ENCODE peak calls at places on chromosomes 1 and 21, in eight cellular contexts. One of them, this sample, is unnamed.

GRCh38 chr21:44485254-44485793 is 30.0 kb downstream of the LRRC3 start:
- DNase-seq in A549: peak
- DNase-seq in fibroblast of pulmonary artery: no peak
- DNase-seq in uterus: peak
- DNase-seq in stomach: no peak
- DNase-seq in endothelial cell: no peak
- DNase-seq in neural crest cell: peak
- DNase-seq in CD8-positive, alpha-beta T cell: peak
- DNase-seq in this sample: no peak

GRCh38 chr1:25743164-25744139 is 56.5 kb upstream of the SELENON start:
- DNase-seq in A549: no peak
- DNase-seq in fibroblast of pulmonary artery: peak
- DNase-seq in uterus: peak
- DNase-seq in stomach: peak
- DNase-seq in endothelial cell: no peak
- DNase-seq in neural crest cell: no peak
- DNase-seq in CD8-positive, alpha-beta T cell: no peak
- DNase-seq in this sample: no peak

GRCh38 chr1:53636621-53637171 is 102.3 kb downstream of the GLIS1 start:
- DNase-seq in A549: no peak
- DNase-seq in fibroblast of pulmonary artery: no peak
- DNase-seq in uterus: no peak
- DNase-seq in stomach: peak
- DNase-seq in endothelial cell: no peak
- DNase-seq in neural crest cell: no peak
- DNase-seq in CD8-positive, alpha-beta T cell: no peak
- DNase-seq in this sample: no peak

GRCh38 chr1:121417289-121417955 is 232.6 kb downstream of the SRGAP2C start:
- DNase-seq in A549: no peak
- DNase-seq in fibroblast of pulmonary artery: peak
- DNase-seq in uterus: no peak
- DNase-seq in stomach: no peak
- DNase-seq in endothelial cell: no peak
- DNase-seq in neural crest cell: no peak
- DNase-seq in CD8-positive, alpha-beta T cell: no peak
- DNase-seq in this sample: no peak

GRCh38 chr1:95002657-95003432 is 69.9 kb downstream of the ALG14 start:
- DNase-seq in A549: no peak
- DNase-seq in fibroblast of pulmonary artery: peak
- DNase-seq in uterus: peak
- DNase-seq in stomach: no peak
- DNase-seq in endothelial cell: no peak
- DNase-seq in neural crest cell: no peak
- DNase-seq in CD8-positive, alpha-beta T cell: no peak
- DNase-seq in this sample: no peak

GRCh38 chr1:160827418-160827817 is 31.4 kb downstream of the LY9 start:
- DNase-seq in A549: no peak
- DNase-seq in fibroblast of pulmonary artery: peak
- DNase-seq in uterus: no peak
- DNase-seq in stomach: no peak
- DNase-seq in endothelial cell: no peak
- DNase-seq in neural crest cell: no peak
- DNase-seq in CD8-positive, alpha-beta T cell: no peak
- DNase-seq in this sample: no peak

GRCh38 chr21:41120997-41121396 is 47.0 kb upstream of the BACE2 start:
- DNase-seq in A549: no peak
- DNase-seq in fibroblast of pulmonary artery: no peak
- DNase-seq in uterus: no peak
- DNase-seq in stomach: no peak
- DNase-seq in endothelial cell: no peak
- DNase-seq in neural crest cell: no peak
- DNase-seq in CD8-positive, alpha-beta T cell: no peak
- DNase-seq in this sample: no peak

GRCh38 chr1:24699628-24700027 is 45.6 kb upstream of the CLIC4 start:
- DNase-seq in A549: no peak
- DNase-seq in fibroblast of pulmonary artery: no peak
- DNase-seq in uterus: no peak
- DNase-seq in stomach: no peak
- DNase-seq in endothelial cell: no peak
- DNase-seq in neural crest cell: no peak
- DNase-seq in CD8-positive, alpha-beta T cell: no peak
- DNase-seq in this sample: no peak

GRCh38 chr1:232445361-232446106 is 184.4 kb downstream of the SIPA1L2 start:
- DNase-seq in A549: no peak
- DNase-seq in fibroblast of pulmonary artery: no peak
- DNase-seq in uterus: no peak
- DNase-seq in stomach: no peak
- DNase-seq in endothelial cell: no peak
- DNase-seq in neural crest cell: no peak
- DNase-seq in CD8-positive, alpha-beta T cell: no peak
- DNase-seq in this sample: no peak

GRCh38 chr1:154155282-154155681 is 409 bp upstream of the NUP210L start:
- DNase-seq in A549: no peak
- DNase-seq in fibroblast of pulmonary artery: peak
- DNase-seq in uterus: no peak
- DNase-seq in stomach: no peak
- DNase-seq in endothelial cell: peak
- DNase-seq in neural crest cell: no peak
- DNase-seq in CD8-positive, alpha-beta T cell: no peak
- DNase-seq in this sample: no peak

GRCh38 chr1:29312469-29313466 is 76.4 kb downstream of the PTPRU start:
- DNase-seq in A549: no peak
- DNase-seq in fibroblast of pulmonary artery: no peak
- DNase-seq in uterus: no peak
- DNase-seq in stomach: no peak
- DNase-seq in endothelial cell: no peak
- DNase-seq in neural crest cell: no peak
- DNase-seq in CD8-positive, alpha-beta T cell: no peak
- DNase-seq in this sample: no peak

DNA sequence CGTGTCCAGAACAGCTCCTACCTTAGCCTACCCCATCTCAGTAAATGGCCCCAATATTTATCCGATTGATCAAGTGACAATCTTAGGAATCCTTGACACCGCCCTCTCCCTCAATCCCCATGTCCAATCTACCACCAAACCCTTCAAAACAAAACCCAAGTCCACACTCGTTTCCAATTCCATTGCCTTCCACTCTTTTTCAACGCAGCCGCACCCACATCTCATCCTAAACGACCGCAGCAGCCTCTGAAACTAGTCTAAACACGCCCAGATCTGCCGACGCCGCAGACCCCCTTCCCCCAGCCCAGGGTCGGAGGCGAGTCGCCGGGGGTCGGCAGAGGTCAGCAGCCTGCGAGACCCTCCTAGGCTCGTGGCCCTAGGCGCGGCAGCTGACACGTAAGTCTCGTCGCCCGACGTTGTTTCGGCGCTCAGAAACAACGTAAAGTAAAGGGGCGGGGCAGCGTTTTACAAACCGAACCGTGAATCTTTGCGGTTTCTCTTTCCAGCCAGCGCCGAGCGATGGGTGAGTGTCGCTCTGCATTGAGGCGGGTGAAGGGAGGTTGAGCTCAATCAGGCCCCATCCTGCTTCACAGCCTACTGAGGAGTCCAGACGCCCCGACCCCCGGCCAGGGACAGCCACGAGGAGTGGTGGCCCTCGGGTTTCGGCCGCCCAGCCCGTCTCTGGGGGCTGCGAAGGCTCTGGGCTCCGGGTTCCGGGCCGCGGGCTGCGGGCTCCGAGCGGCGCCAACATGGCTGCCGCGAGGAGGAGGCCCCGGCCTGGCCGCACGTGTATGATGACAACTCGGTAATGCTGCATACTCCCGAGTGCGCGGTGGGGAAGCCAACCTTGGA is at the start of gene RPS8:
- DNase-seq in A549: peak
- DNase-seq in fibroblast of pulmonary artery: peak
- DNase-seq in uterus: peak
- DNase-seq in stomach: peak
- DNase-seq in endothelial cell: peak
- DNase-seq in neural crest cell: peak
- DNase-seq in CD8-positive, alpha-beta T cell: peak
- DNase-seq in this sample: peak
- TF ChIP-seq CTCF in A549: no peak
- TF ChIP-seq CTCF in fibroblast of pulmonary artery: no peak
- TF ChIP-seq CTCF in uterus: peak
- TF ChIP-seq CTCF in stomach: peak
- TF ChIP-seq CTCF in endothelial cell: no peak
- TF ChIP-seq CTCF in neural crest cell: no peak
- TF ChIP-seq CTCF in CD8-positive, alpha-beta T cell: no peak
- TF ChIP-seq CTCF in this sample: no peak

GRCh38 chr1:42680921-42681683 is 1.1 kb upstream of the YBX1 start:
- DNase-seq in A549: no peak
- DNase-seq in fibroblast of pulmonary artery: peak
- DNase-seq in uterus: no peak
- DNase-seq in stomach: no peak
- DNase-seq in endothelial cell: no peak
- DNase-seq in neural crest cell: no peak
- DNase-seq in CD8-positive, alpha-beta T cell: peak
- DNase-seq in this sample: no peak
- TF ChIP-seq CTCF in A549: no peak
- TF ChIP-seq CTCF in fibroblast of pulmonary artery: no peak
- TF ChIP-seq CTCF in uterus: no peak
- TF ChIP-seq CTCF in stomach: no peak
- TF ChIP-seq CTCF in endothelial cell: no peak
- TF ChIP-seq CTCF in neural crest cell: no peak
- TF ChIP-seq CTCF in CD8-positive, alpha-beta T cell: no peak
- TF ChIP-seq CTCF in this sample: no peak

GRCh38 chr1:185693654-185694053 is 40.5 kb upstream of the HMCN1 start:
- DNase-seq in A549: no peak
- DNase-seq in fibroblast of pulmonary artery: no peak
- DNase-seq in uterus: no peak
- DNase-seq in stomach: no peak
- DNase-seq in endothelial cell: no peak
- DNase-seq in neural crest cell: no peak
- DNase-seq in CD8-positive, alpha-beta T cell: no peak
- DNase-seq in this sample: no peak

GRCh38 chr1:185696419-185697150 is 37.6 kb upstream of the HMCN1 start:
- DNase-seq in A549: no peak
- DNase-seq in fibroblast of pulmonary artery: no peak
- DNase-seq in uterus: no peak
- DNase-seq in stomach: no peak
- DNase-seq in endothelial cell: no peak
- DNase-seq in neural crest cell: no peak
- DNase-seq in CD8-positive, alpha-beta T cell: no peak
- DNase-seq in this sample: no peak

GRCh38 chr1:185694081-185694480 is 40.1 kb upstream of the HMCN1 start:
- DNase-seq in A549: no peak
- DNase-seq in fibroblast of pulmonary artery: no peak
- DNase-seq in uterus: no peak
- DNase-seq in stomach: no peak
- DNase-seq in endothelial cell: no peak
- DNase-seq in neural crest cell: no peak
- DNase-seq in CD8-positive, alpha-beta T cell: peak
- DNase-seq in this sample: no peak

GRCh38 chr1:185699874-185700273 is 34.3 kb upstream of the HMCN1 start:
- DNase-seq in A549: no peak
- DNase-seq in fibroblast of pulmonary artery: no peak
- DNase-seq in uterus: no peak
- DNase-seq in stomach: no peak
- DNase-seq in endothelial cell: no peak
- DNase-seq in neural crest cell: no peak
- DNase-seq in CD8-positive, alpha-beta T cell: no peak
- DNase-seq in this sample: no peak

DNA sequence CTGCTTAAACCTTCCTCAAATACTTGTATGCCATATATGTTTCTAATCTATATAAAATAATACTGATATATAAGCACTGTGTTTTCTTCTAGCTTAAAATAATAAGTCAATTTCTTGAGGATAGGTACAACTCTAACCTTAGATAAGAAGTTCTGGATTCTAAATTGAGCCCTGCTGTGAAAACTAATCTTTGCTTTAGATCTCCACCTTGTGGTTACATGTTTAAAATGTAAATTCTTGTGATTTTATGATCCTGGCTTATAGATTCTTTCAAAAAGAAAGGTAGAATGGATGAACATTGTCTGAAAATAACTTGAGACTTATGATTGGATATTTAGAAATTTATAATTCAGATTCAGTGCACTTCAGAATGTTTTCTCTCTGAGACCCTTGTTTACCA is 38.9 kb upstream of the HMCN1 start:
- DNase-seq in A549: peak
- DNase-seq in fibroblast of pulmonary artery: no peak
- DNase-seq in uterus: no peak
- DNase-seq in stomach: no peak
- DNase-seq in endothelial cell: no peak
- DNase-seq in neural crest cell: no peak
- DNase-seq in CD8-positive, alpha-beta T cell: no peak
- DNase-seq in this sample: no peak
- TF ChIP-seq CTCF in A549: peak
- TF ChIP-seq CTCF in fibroblast of pulmonary artery: no peak
- TF ChIP-seq CTCF in uterus: no peak
- TF ChIP-seq CTCF in stomach: no peak
- TF ChIP-seq CTCF in endothelial cell: peak
- TF ChIP-seq CTCF in neural crest cell: peak
- TF ChIP-seq CTCF in CD8-positive, alpha-beta T cell: peak
- TF ChIP-seq CTCF in this sample: no peak

GRCh38 chr1:18676431-18676830 is 45.8 kb downstream of the PAX7 start:
- DNase-seq in A549: no peak
- DNase-seq in fibroblast of pulmonary artery: no peak
- DNase-seq in uterus: no peak
- DNase-seq in stomach: no peak
- DNase-seq in endothelial cell: no peak
- DNase-seq in neural crest cell: no peak
- DNase-seq in CD8-positive, alpha-beta T cell: no peak
- DNase-seq in this sample: no peak

GRCh38 chr1:18684306-18684705 is 53.7 kb downstream of the PAX7 start:
- DNase-seq in A549: no peak
- DNase-seq in fibroblast of pulmonary artery: no peak
- DNase-seq in uterus: no peak
- DNase-seq in stomach: no peak
- DNase-seq in endothelial cell: no peak
- DNase-seq in neural crest cell: no peak
- DNase-seq in CD8-positive, alpha-beta T cell: no peak
- DNase-seq in this sample: no peak

GRCh38 chr1:18682375-18682774 is 51.7 kb downstream of the PAX7 start:
- DNase-seq in A549: no peak
- DNase-seq in fibroblast of pulmonary artery: no peak
- DNase-seq in uterus: no peak
- DNase-seq in stomach: no peak
- DNase-seq in endothelial cell: no peak
- DNase-seq in neural crest cell: no peak
- DNase-seq in CD8-positive, alpha-beta T cell: no peak
- DNase-seq in this sample: no peak

GRCh38 chr1:18686540-18686939 is 55.9 kb downstream of the PAX7 start:
- DNase-seq in A549: no peak
- DNase-seq in fibroblast of pulmonary artery: no peak
- DNase-seq in uterus: no peak
- DNase-seq in stomach: no peak
- DNase-seq in endothelial cell: no peak
- DNase-seq in neural crest cell: no peak
- DNase-seq in CD8-positive, alpha-beta T cell: no peak
- DNase-seq in this sample: no peak

DNA sequence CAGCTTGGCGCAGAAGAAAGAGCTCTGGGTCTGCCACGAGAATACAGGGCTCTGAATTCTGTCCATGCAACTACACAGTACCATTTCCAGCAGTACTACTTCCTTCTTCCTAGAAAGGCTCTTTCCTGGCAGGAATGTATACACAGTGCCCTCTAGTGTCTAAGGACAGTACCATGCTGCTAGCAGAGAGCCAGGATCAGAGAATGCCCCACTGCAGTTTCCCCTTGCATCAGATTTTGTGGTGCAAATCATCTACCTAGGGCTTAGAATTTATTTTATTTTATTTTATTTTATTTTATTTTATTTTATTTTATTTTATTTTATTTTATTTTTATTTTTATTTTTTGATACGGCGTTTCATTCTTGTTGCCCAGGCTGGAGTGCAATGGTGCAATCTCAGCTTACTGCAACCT is 50.8 kb downstream of the PAX7 start:
- DNase-seq in A549: peak
- DNase-seq in fibroblast of pulmonary artery: peak
- DNase-seq in uterus: no peak
- DNase-seq in stomach: no peak
- DNase-seq in endothelial cell: peak
- DNase-seq in neural crest cell: peak
- DNase-seq in CD8-positive, alpha-beta T cell: peak
- DNase-seq in this sample: no peak
- TF ChIP-seq CTCF in A549: peak
- TF ChIP-seq CTCF in fibroblast of pulmonary artery: peak
- TF ChIP-seq CTCF in uterus: no peak
- TF ChIP-seq CTCF in stomach: peak
- TF ChIP-seq CTCF in endothelial cell: peak
- TF ChIP-seq CTCF in neural crest cell: peak
- TF ChIP-seq CTCF in CD8-positive, alpha-beta T cell: peak
- TF ChIP-seq CTCF in this sample: peak

This sample was measured in natural killer cell.